ENCODE peak calls at places on chromosomes 1 and 21, in seven cellular contexts. E, J, A, H, I, P and W are unnamed samples.

GRCh38 chr1:238951809-238952208 is 434.6 kb upstream of the CHRM3 start:
- DNase-seq in E (no peak), J (no peak), A (peak; percentile 50), H (no peak), I (no peak), P (no peak), W (peak; percentile 0)

GRCh38 chr21:45818276-45818903 is 163.2 kb upstream of the COL6A1 start:
- DNase-seq in E (no peak), J (no peak), A (no peak), H (no peak), I (no peak), P (no peak), W (no peak)

GRCh38 chr1:26278303-26278702 is 1.6 kb upstream of the SH3BGRL3 start:
- DNase-seq in E (peak; percentile 70), J (no peak), A (peak; percentile 78), H (peak; percentile 30), I (no peak), P (no peak), W (no peak)

GRCh38 chr1:166383137-166383536 is 216.3 kb upstream of the FAM78B start:
- DNase-seq in E (no peak), J (no peak), A (no peak), H (no peak), I (no peak), P (no peak), W (no peak)

GRCh38 chr1:227768640-227769039 is 33.4 kb downstream of the SNAP47 start:
- DNase-seq in E (no peak), J (no peak), A (no peak), H (no peak), I (no peak), P (no peak), W (no peak)

GRCh38 chr21:44872568-44873355 is 728 bp downstream of the PTTG1IP start:
- DNase-seq in E (peak; percentile 56), J (no peak), A (peak; percentile 57), H (no peak), I (no peak), P (no peak), W (peak; percentile 36)

GRCh38 chr1:34928066-34928864 is 1.2 kb downstream of the DLGAP3 start:
- DNase-seq in E (no peak), J (no peak), A (no peak), H (no peak), I (no peak), P (no peak), W (no peak)

GRCh38 chr1:22188914-22189313 is 46.0 kb upstream of the WNT4 start:
- DNase-seq in E (no peak), J (no peak), A (no peak), H (no peak), I (no peak), P (no peak), W (no peak)

GRCh38 chr1:107810552-107810951 is 154.4 kb downstream of the VAV3 start:
- DNase-seq in E (no peak), J (no peak), A (no peak), H (no peak), I (no peak), P (no peak), W (no peak)

GRCh38 chr1:152225678-152226077 is 1.7 kb upstream of the HRNR start:
- DNase-seq in E (no peak), J (no peak), A (no peak), H (no peak), I (no peak), P (no peak), W (no peak)

GRCh38 chr1:111633736-111634135 is 14.1 kb downstream of the RAP1A start:
- DNase-seq in E (no peak), J (no peak), A (no peak), H (no peak), I (no peak), P (no peak), W (no peak)

GRCh38 chr1:246947255-246947654 is 15.5 kb upstream of the AHCTF1 start:
- DNase-seq in E (peak; percentile 41), J (no peak), A (peak; percentile 27), H (no peak), I (no peak), P (no peak), W (no peak)